ENCODE peak calls at places on chromosome 16, in six cellular contexts. Y, X, P, V, N and A are unnamed samples.

GRCh38 chr16:24515186-24515585 is 24.2 kb upstream of the RBBP6 start:
- DNase-seq in Y (no peak), P (no peak), X (no peak), N (no peak), V (no peak), A (no peak)

GRCh38 chr16:68860978-68861892 is 17.9 kb downstream of the TANGO6 start:
- DNase-seq in Y (no peak), V (no peak), X (no peak), N (no peak), P (no peak), A (no peak)

GRCh38 chr16:982152-983043 is 828 bp downstream of the SOX8 start:
- DNase-seq in N (no peak), X (no peak), P (no peak), Y (no peak), V (no peak), A (no peak)

GRCh38 chr16:22623351-22623781 is 112.7 kb downstream of the NPIPB5 start:
- DNase-seq in X (no peak), V (peak), P (no peak), Y (no peak), N (no peak), A (peak)

GRCh38 chr16:49937886-49938285 is 82.0 kb upstream of the ZNF423 start:
- DNase-seq in Y (no peak), N (no peak), X (no peak), P (no peak), V (no peak), A (no peak)

GRCh38 chr16:14418795-14419225 is 211.2 kb downstream of the PARN start:
- DNase-seq in Y (no peak), V (no peak), P (peak), X (no peak), N (no peak), A (no peak)

GRCh38 chr16:12819126-12820117 is 15.7 kb upstream of the CPPED1 start:
- DNase-seq in P (peak), V (peak), Y (peak), X (peak), N (peak), A (peak)

GRCh38 chr16:86219655-86220445 is 290.5 kb upstream of the FOXF1 start:
- DNase-seq in V (no peak), P (no peak), X (no peak), Y (no peak), N (no peak), A (no peak)

GRCh38 chr16:73232555-73233422 is 184.9 kb upstream of the ZFHX3 start:
- DNase-seq in X (no peak), Y (no peak), P (peak), V (peak), N (peak), A (peak)

GRCh38 chr16:55660776-55661175 is 5.0 kb downstream of the SLC6A2 start:
- DNase-seq in X (no peak), V (no peak), P (no peak), Y (no peak), N (no peak), A (no peak)

GRCh38 chr16:46883353-46883689 is 841 bp upstream of the GPT2 start:
- DNase-seq in Y (no peak), V (no peak), P (no peak), N (no peak), X (no peak), A (no peak)

GRCh38 chr16:65069090-65069489 is 52.8 kb downstream of the CDH11 start:
- DNase-seq in P (no peak), X (no peak), N (no peak), V (peak), Y (no peak), A (peak)

GRCh38 chr16:12392585-12393089 is 411.1 kb downstream of the CPPED1 start:
- DNase-seq in P (no peak), V (peak), Y (no peak), N (no peak), X (no peak), A (no peak)

GRCh38 chr16:23466162-23466885 is 13.3 kb upstream of the COG7 start:
- DNase-seq in P (no peak), N (no peak), X (no peak), Y (no peak), V (peak), A (peak)

GRCh38 chr16:35195173-35195863 is 1735.9 kb downstream of the TP53TG3F start:
- DNase-seq in Y (no peak), P (no peak), N (no peak), X (no peak), V (no peak), A (no peak)

GRCh38 chr16:11049396-11050059 is 105.2 kb downstream of the CLEC16A start:
- DNase-seq in P (no peak), V (no peak), N (no peak), X (no peak), Y (no peak), A (peak)

GRCh38 chr16:89618114-89618999 is 4.9 kb downstream of the DPEP1 start:
- DNase-seq in N (no peak), V (peak), Y (no peak), P (no peak), X (no peak), A (peak)

GRCh38 chr16:29698484-29699323 is 19.7 kb downstream of the QPRT start:
- DNase-seq in Y (no peak), X (no peak), V (no peak), P (no peak), N (no peak), A (no peak)

GRCh38 chr16:4324479-4324868 is 8.6 kb downstream of the GLIS2 start:
- DNase-seq in X (no peak), V (no peak), Y (no peak), N (no peak), P (no peak), A (no peak)

GRCh38 chr16:83935005-83935857 is 17.8 kb upstream of the OSGIN1 start:
- DNase-seq in V (no peak), X (no peak), N (no peak), P (no peak), Y (no peak), A (no peak)

GRCh38 chr16:24729243-24729966 is at the start of gene TNRC6A:
- DNase-seq in P (peak), Y (peak), V (peak), N (peak), X (peak), A (peak)

GRCh38 chr16:68244481-68244902 is 681 bp upstream of the PLA2G15 start:
- DNase-seq in P (no peak), N (no peak), Y (no peak), X (no peak), V (no peak), A (no peak)

GRCh38 chr16:27460663-27461482 is 58.9 kb downstream of the IL21R start:
- DNase-seq in V (no peak), P (no peak), Y (no peak), X (no peak), N (no peak), A (no peak)

GRCh38 chr16:88595101-88595500 is 24.9 kb downstream of the ZC3H18 start:
- DNase-seq in Y (no peak), X (no peak), V (no peak), P (peak), N (no peak), A (no peak)

GRCh38 chr16:89288966-89289365 is 71.5 kb downstream of the ZNF778 start:
- DNase-seq in Y (no peak), P (no peak), N (no peak), X (no peak), V (no peak), A (no peak)

GRCh38 chr16:66130296-66130910 is 236.1 kb upstream of the CDH5 start:
- DNase-seq in N (peak), Y (no peak), X (no peak), P (no peak), V (peak), A (peak)

GRCh38 chr16:73059779-73060178 is 11.9 kb upstream of the ZFHX3 start:
- DNase-seq in X (no peak), Y (no peak), V (no peak), N (no peak), P (no peak), A (no peak)

GRCh38 chr16:86565644-86566511 is 751 bp upstream of the FOXC2 start:
- DNase-seq in N (no peak), X (no peak), Y (no peak), P (no peak), V (no peak), A (no peak)

GRCh38 chr16:57366544-57367040 is 5.7 kb upstream of the CX3CL1 start:
- DNase-seq in Y (no peak), V (peak), P (no peak), N (no peak), X (no peak), A (no peak)

GRCh38 chr16:55543470-55543869 is 23.0 kb upstream of the CAPNS2 start:
- DNase-seq in P (no peak), Y (no peak), X (no peak), V (peak), N (peak), A (peak)

GRCh38 chr16:50263060-50263909 is 3.1 kb upstream of the ADCY7 start:
- DNase-seq in Y (no peak), X (no peak), V (no peak), P (no peak), N (no peak), A (no peak)

GRCh38 chr16:68656771-68657170 is 11.7 kb downstream of the CDH3 start:
- DNase-seq in X (no peak), Y (no peak), P (no peak), N (no peak), V (no peak), A (no peak)

GRCh38 chr16:73365010-73365409 is 317.1 kb upstream of the ZFHX3 start:
- DNase-seq in Y (no peak), P (no peak), X (no peak), V (peak), N (no peak), A (peak)

GRCh38 chr16:8458481-8458880 is 131.8 kb downstream of the TMEM114 start:
- DNase-seq in P (no peak), Y (no peak), N (no peak), X (no peak), V (no peak), A (no peak)

GRCh38 chr16:89384282-89384681 is 106.1 kb downstream of the ANKRD11 start:
- DNase-seq in X (no peak), Y (no peak), P (no peak), N (no peak), V (no peak), A (no peak)